ENCODE peak calls at places on chromosome 7, in four cellular contexts. R is H7; L is cardiac muscle cell; N is activated CD4-positive, alpha-beta memory T cell treated with anti-CD3 and anti-CD28 coated beads for 36 hours. A is an unnamed sample.

GRCh38 chr7:147593271-147594057 is 997.1 kb upstream of the C7orf33 start:
- DNase-seq in N (no peak), L (no peak), R (no peak), A (no peak)

GRCh38 chr7:132773527-132773956 is 197.3 kb upstream of the PLXNA4 start:
- DNase-seq in L (peak; percentile 67), N (no peak), R (no peak), A (no peak)

GRCh38 chr7:40493609-40494041 is 358.8 kb downstream of the SUGCT start:
- DNase-seq in N (no peak), L (no peak), R (no peak), A (no peak)

GRCh38 chr7:132837529-132837928 is 244.4 kb downstream of the CHCHD3 start:
- DNase-seq in R (no peak), N (no peak), L (peak; percentile 50), A (no peak)

GRCh38 chr7:10802526-10802925 is 171.1 kb upstream of the PHF14 start:
- DNase-seq in R (no peak), N (no peak), L (peak; percentile 34), A (no peak)

GRCh38 chr7:107996072-107996824 is 6.7 kb downstream of the LAMB1 start:
- DNase-seq in L (no peak), R (no peak), N (no peak), A (no peak)

GRCh38 chr7:128236924-128237586 is 4.0 kb upstream of the LEP start:
- DNase-seq in N (peak; percentile 38), L (peak; percentile 79), R (no peak), A (no peak)

GRCh38 chr7:158076656-158077055 is 511.0 kb downstream of the PTPRN2 start:
- DNase-seq in R (no peak), N (no peak), L (no peak), A (no peak)

GRCh38 chr7:24821045-24821853 is 64.0 kb upstream of the GSDME start:
- DNase-seq in L (peak; percentile 82), R (no peak), N (peak; percentile 91), A (no peak)

GRCh38 chr7:41842956-41843355 is 140.1 kb upstream of the INHBA start:
- DNase-seq in N (no peak), L (no peak), R (no peak), A (no peak)

GRCh38 chr7:2521952-2522591 is 2.5 kb downstream of the LFNG start:
- DNase-seq in N (peak; percentile 90), L (peak; percentile 39), R (peak; percentile 75), A (no peak)

GRCh38 chr7:132494474-132494873 is 81.8 kb downstream of the PLXNA4 start:
- DNase-seq in R (no peak), N (no peak), L (no peak), A (no peak)

GRCh38 chr7:730501-731439 is 3.7 kb upstream of the PRKAR1B start:
- DNase-seq in N (no peak), L (no peak), R (peak; percentile 27), A (no peak)